ENCODE peak calls at places on chromosomes 4 and X, in four cellular contexts. Q is H7, N is tibial artery, B is brain microvascular endothelial cell. T is an unnamed sample. For H3K36me3, the result is how much of the 10 kb centered on the place peaks cover.

GRCh38 chr4:41204400-41204978 is 9.9 kb downstream of the APBB2 start:
- DNase-seq in Q (no peak), B (peak), N (no peak), T (peak)

GRCh38 chr4:124947622-124948265 is 235.2 kb upstream of the ANKRD50 start:
- DNase-seq in Q (no peak), B (no peak), N (no peak), T (no peak)

GRCh38 chr4:82865592-82865991 is 25.4 kb downstream of the SEC31A start:
- DNase-seq in B (peak), Q (no peak), N (no peak), T (no peak)

GRCh38 chr4:18021470-18021719 is 160 bp downstream of the LCORL start:
- DNase-seq in N (no peak), B (peak), Q (peak), T (no peak)

GRCh38 chrX:73668779-73669178 is 105.8 kb downstream of the CHIC1 start:
- DNase-seq in Q (no peak), B (no peak), N (no peak), T (no peak)

GRCh38 chr4:166309286-166309685 is 436.2 kb downstream of the TLL1 start:
- DNase-seq in Q (no peak), N (no peak), B (no peak), T (no peak)

GRCh38 chr4:25310066-25310824 is 2.3 kb upstream of the ZCCHC4 start:
- DNase-seq in N (no peak), Q (no peak), B (no peak), T (no peak)

GRCh38 chr4:167100120-167100519 is 134.2 kb downstream of the SPOCK3 start:
- DNase-seq in Q (no peak), B (peak), N (no peak), T (peak)

GRCh38 chr4:38943355-38943754 is 75.7 kb downstream of the FAM114A1 start:
- DNase-seq in N (no peak), B (no peak), Q (no peak), T (no peak)

GRCh38 chrX:11968470-11968869 is 169.8 kb upstream of the FRMPD4 start:
- DNase-seq in B (no peak), N (no peak), Q (no peak), T (no peak)

GRCh38 chr4:79597266-79597665 is 189.2 kb upstream of the GK2 start:
- DNase-seq in N (no peak), B (peak), Q (no peak), T (peak)

GRCh38 chr4:118587116-118587869 is 97.9 kb upstream of the METTL14 start:
- DNase-seq in Q (no peak), N (no peak), B (no peak), T (no peak)

GRCh38 chrX:155027509-155028066 is 944 bp downstream of the FUNDC2 start:
- DNase-seq in Q (no peak), B (peak), N (no peak), T (peak)

GRCh38 chr4:9898596-9899345 is 117.3 kb downstream of the DRD5 start:
- DNase-seq in Q (peak), N (no peak), B (peak), T (no peak)

GRCh38 chr4:109164011-109164410 is 138.4 kb downstream of the COL25A1 start:
- DNase-seq in B (peak), N (no peak), Q (no peak), T (no peak)

GRCh38 chr4:55859711-55860110 is 6.3 kb downstream of the EXOC1 start:
- DNase-seq in B (no peak), N (no peak), Q (no peak), T (no peak)

GRCh38 chr4:107757860-107758476 is 37.9 kb upstream of the PAPSS1 start:
- DNase-seq in N (no peak), B (no peak), Q (no peak), T (no peak)

GRCh38 chr4:25787891-25788331 is 74.9 kb downstream of the SEL1L3 start:
- DNase-seq in N (no peak), B (no peak), Q (no peak), T (no peak)

GRCh38 chr4:145589923-145590702 is 29.1 kb upstream of the MMAA start:
- DNase-seq in Q (no peak), N (no peak), B (no peak), T (no peak)

GRCh38 chrX:39416547-39417262 is 615.4 kb downstream of the MID1IP1 start:
- DNase-seq in B (no peak), Q (no peak), N (no peak), T (no peak)

GRCh38 chr4:74822603-74823002 is 28.3 kb upstream of the BTC start:
- DNase-seq in N (no peak), B (no peak), Q (no peak), T (no peak)

GRCh38 chrX:2145672-2146412 is 354.9 kb downstream of the DHRSX start:
- DNase-seq in B (peak), N (no peak), Q (no peak), T (peak)

GRCh38 chr4:87093443-87094123 is 126.8 kb downstream of the KLHL8 start:
- DNase-seq in N (no peak), Q (peak), B (peak), T (no peak)

GRCh38 chr4:74873545-74874295 is 59.2 kb upstream of the PARM1 start:
- DNase-seq in N (no peak), Q (no peak), B (no peak), T (no peak)

GRCh38 chr4:88758264-88758663 is 60.6 kb upstream of the NAP1L5 start:
- DNase-seq in N (no peak), Q (no peak), B (no peak), T (no peak)
- H3K4me3 ChIP-seq in N (no peak), Q (no peak), B (no peak), T (no peak)

DNA sequence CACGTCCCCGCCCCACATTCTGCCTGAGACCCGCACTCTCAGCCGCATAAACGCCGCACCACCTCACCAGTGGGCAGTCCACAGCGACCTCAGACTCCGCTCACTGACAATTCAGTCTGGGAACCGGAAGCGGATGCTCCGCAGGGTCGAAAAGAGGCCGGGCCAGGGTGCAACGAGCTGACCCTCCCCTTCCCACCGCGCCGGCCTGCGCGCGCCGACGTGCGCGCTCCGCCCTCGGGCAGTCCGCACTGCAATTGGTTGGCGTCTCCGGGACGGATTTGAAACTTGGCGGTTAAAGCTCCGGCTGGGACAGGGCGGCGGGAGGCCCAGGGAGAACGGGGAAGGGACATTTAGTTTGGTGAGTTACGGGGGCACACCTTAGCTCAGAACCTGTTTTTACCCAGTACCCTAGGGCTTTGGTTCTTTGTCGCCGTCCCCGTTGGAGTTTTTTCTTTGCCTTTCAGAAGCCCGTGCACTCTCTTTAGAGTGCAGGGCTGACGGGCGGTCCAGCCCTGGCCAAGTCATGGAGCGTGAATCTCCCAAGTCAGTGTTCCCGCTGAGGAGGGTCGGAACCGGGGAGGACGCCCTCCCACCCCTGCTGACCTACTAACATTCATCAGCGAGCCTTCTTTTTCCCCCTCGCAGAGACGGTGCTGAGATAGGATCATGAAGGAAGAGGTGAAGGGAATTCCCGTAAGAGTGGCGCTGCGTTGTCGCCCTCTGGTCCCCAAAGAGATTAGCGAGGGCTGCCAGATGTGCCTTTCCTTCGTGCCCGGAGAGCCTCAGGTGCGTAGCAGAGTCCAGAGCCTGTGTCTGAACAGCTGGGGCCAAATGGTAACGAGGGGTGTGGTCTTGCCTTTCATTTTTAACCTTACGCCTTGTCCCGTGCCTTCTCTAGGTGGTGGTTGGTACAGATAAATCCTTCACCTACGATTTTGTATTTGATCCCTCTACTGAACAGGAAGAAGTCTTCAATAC is at the start of the genes KIF4A and PDZD11:
- DNase-seq in Q (peak), B (peak), N (peak), T (peak)
- H3K36me3 ChIP-seq in Q (under half), B (under half), N (under half), T (under half)

DNA sequence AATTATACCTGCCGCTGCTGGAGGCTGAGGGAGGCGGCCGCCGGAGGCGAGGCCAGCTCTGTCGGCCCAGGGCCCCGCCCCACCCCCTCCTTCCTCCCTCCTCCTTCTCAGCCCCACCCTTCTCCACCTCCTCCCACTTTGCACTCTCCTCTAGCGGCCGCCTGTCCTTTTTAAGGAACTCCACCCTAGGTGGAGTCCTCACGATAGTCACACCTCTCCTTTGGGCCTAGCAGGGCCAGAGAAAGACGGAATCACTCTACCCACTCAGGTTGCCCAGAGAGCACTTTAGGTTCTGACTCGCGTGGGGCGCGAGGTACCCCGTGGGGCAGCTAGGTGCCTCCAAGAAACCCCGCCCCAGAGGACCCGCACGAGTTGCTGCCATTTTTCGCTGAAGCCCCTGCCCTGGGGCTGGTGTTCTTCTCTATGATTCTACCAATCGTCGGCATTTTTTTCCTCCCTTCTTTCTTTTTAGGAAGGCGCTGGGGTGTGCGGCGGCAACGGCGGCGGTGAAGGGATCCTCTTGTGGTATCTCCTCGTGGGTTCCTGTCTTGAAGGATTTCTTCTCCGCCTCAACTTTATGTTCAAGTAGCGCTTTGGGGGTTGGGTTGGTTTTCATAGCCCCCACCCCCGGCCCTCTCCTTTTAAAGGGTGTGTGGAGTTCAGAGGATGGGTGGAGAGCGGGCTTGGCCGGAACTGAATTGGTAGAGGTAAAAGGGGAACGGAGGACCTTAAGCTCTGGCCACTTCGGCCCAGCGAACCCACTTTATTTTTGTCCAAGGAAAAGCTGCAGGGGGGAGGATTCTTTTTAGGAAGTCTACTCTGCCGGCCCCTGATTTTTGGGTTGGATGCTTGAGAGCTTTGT is at the start of gene KLF8:
- DNase-seq in B (no peak), Q (peak), N (peak), T (no peak)
- H3K4me3 ChIP-seq in B (no peak), Q (peak), N (peak), T (no peak)

DNA sequence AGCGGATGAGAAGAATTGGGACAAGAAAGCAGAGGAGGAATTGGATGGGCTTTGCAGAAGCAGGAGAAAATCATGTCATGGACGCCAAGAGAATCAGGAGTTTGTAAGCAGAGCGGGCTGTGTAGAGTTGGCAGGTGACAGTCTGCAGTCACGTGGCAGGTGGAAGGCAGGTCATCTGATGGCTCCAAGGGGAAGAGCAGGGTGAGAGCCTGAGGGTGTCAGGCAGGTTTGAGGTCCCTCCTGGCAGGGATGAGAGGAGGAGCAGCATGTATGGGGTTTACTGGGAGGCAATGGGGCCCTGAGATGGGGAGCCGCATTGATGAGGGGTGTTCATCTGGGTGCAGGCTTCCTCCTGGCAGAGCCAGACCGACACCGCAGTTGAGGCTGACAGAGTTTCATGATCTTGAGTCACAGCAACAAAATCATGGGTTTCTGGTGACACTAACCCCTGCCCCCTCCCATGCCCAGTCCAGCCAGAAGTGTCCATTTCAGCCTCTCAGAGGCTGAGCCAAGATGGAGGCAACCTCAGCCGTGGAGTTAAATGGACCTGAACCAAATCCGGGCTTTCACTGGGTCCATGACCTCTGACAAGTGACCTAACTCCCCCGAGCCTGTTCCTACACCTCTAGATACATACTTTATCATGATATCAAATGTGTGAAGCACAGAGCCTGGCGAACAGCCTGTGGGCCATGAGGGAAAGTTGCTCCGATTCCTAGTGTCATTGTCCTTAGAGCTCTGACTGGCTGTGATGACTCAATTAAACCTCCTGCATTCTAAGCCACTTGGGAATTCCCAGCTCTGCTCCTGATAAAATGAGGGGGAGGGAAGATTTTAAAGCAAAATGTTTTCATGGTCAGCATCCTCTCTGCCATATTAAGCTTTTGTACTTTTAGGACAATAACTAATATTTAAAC is 36.1 kb downstream of the EVC start:
- DNase-seq in Q (no peak), B (peak), N (peak), T (no peak)
- H3K36me3 ChIP-seq in Q (under half), B (under half), N (half or more), T (under half)

GRCh38 chrX:37348237-37349130 is 680 bp upstream of the PRRG1 start:
- DNase-seq in B (no peak), N (no peak), Q (no peak), T (no peak)
- H3K4me3 ChIP-seq in B (peak), N (peak), Q (peak), T (peak)

GRCh38 chr4:84688605-84689004 is 105.7 kb downstream of the CDS1 start:
- DNase-seq in Q (no peak), B (no peak), N (no peak), T (no peak)

GRCh38 chr4:84691170-84691691 is 108.3 kb downstream of the CDS1 start:
- DNase-seq in N (no peak), Q (no peak), B (peak), T (peak)

GRCh38 chr4:84685105-84685504 is 102.2 kb downstream of the CDS1 start:
- DNase-seq in B (no peak), N (no peak), Q (no peak), T (no peak)

GRCh38 chr4:84691800-84692199 is 108.9 kb downstream of the CDS1 start:
- DNase-seq in B (no peak), N (no peak), Q (no peak), T (no peak)

GRCh38 chr4:84690481-84690880 is 107.6 kb downstream of the CDS1 start:
- DNase-seq in Q (no peak), N (no peak), B (no peak), T (no peak)
- H3K36me3 ChIP-seq in Q (under half), N (half or more), B (under half), T (under half)

GRCh38 chrX:153974726-153975286 is 2.3 kb downstream of the TMEM187 start:
- DNase-seq in N (no peak), B (no peak), Q (no peak), T (no peak)

GRCh38 chrX:153973127-153974002 is 811 bp downstream of the TMEM187 start:
- DNase-seq in B (no peak), Q (no peak), N (no peak), T (no peak)

GRCh38 chrX:153971632-153972367 is at the start of gene HCFC1:
- DNase-seq in Q (peak), N (peak), B (peak), T (peak)

GRCh38 chrX:153972368-153973126 is at the start of gene TMEM187:
- DNase-seq in Q (peak), B (peak), N (peak), T (peak)

GRCh38 chrX:153974003-153974725 is 1.6 kb downstream of the TMEM187 start:
- DNase-seq in Q (no peak), B (no peak), N (no peak), T (no peak)
- H3K4me3 ChIP-seq in Q (no peak), B (no peak), N (peak), T (no peak)

GRCh38 chr4:139750099-139750498 is 84.5 kb downstream of the MGST2 start:
- DNase-seq in N (no peak), B (no peak), Q (no peak), T (no peak)
- H3K36me3 ChIP-seq in N (under half), B (under half), Q (under half), T (under half)

GRCh38 chr4:174434455-174434854 is 87.8 kb downstream of the HPGD start:
- DNase-seq in N (no peak), B (no peak), Q (no peak), T (no peak)
- H3K4me3 ChIP-seq in N (no peak), B (no peak), Q (no peak), T (no peak)